ENCODE peak calls at places on chromosomes 16 and 17, in ten cellular contexts. One of them, this sample, is unnamed.

GRCh38 chr16:57764341-57765159 is 29.0 kb downstream of the KATNB1 start:
- DNase-seq in Peyer's patch: no peak
- DNase-seq in cardiac fibroblast: peak; percentile 88
- DNase-seq in left ventricle myocardium inferior: no peak
- DNase-seq in mammary epithelial cell: peak; percentile 90
- DNase-seq in AG04450: peak; percentile 41
- DNase-seq in GM10248: peak; percentile 65
- DNase-seq in fibroblast of pulmonary artery: peak; percentile 77
- DNase-seq in epithelial cell of esophagus: peak; percentile 95
- DNase-seq in thoracic aorta: no peak
- DNase-seq in this sample: peak; percentile 33

GRCh38 chr16:89261691-89262563 is 44.4 kb downstream of the ZNF778 start:
- DNase-seq in Peyer's patch: no peak
- DNase-seq in cardiac fibroblast: no peak
- DNase-seq in left ventricle myocardium inferior: no peak
- DNase-seq in mammary epithelial cell: no peak
- DNase-seq in AG04450: no peak
- DNase-seq in GM10248: no peak
- DNase-seq in fibroblast of pulmonary artery: no peak
- DNase-seq in epithelial cell of esophagus: no peak
- DNase-seq in thoracic aorta: no peak
- DNase-seq in this sample: no peak

GRCh38 chr17:2510559-2510958 is 1.1 kb downstream of the METTL16 start:
- DNase-seq in Peyer's patch: no peak
- DNase-seq in cardiac fibroblast: no peak
- DNase-seq in left ventricle myocardium inferior: no peak
- DNase-seq in mammary epithelial cell: no peak
- DNase-seq in AG04450: no peak
- DNase-seq in GM10248: no peak
- DNase-seq in fibroblast of pulmonary artery: no peak
- DNase-seq in epithelial cell of esophagus: no peak
- DNase-seq in thoracic aorta: no peak
- DNase-seq in this sample: no peak

GRCh38 chr17:18967806-18968744 is 16.1 kb downstream of the SLC5A10 start:
- DNase-seq in Peyer's patch: no peak
- DNase-seq in cardiac fibroblast: no peak
- DNase-seq in left ventricle myocardium inferior: no peak
- DNase-seq in mammary epithelial cell: peak; percentile 55
- DNase-seq in AG04450: no peak
- DNase-seq in GM10248: no peak
- DNase-seq in fibroblast of pulmonary artery: no peak
- DNase-seq in epithelial cell of esophagus: peak; percentile 90
- DNase-seq in thoracic aorta: no peak
- DNase-seq in this sample: no peak

GRCh38 chr16:10314811-10315210 is 71.0 kb upstream of the ATF7IP2 start:
- DNase-seq in Peyer's patch: no peak
- DNase-seq in cardiac fibroblast: peak; percentile 27
- DNase-seq in left ventricle myocardium inferior: no peak
- DNase-seq in mammary epithelial cell: peak; percentile 53
- DNase-seq in AG04450: no peak
- DNase-seq in GM10248: no peak
- DNase-seq in fibroblast of pulmonary artery: peak; percentile 28
- DNase-seq in epithelial cell of esophagus: peak; percentile 47
- DNase-seq in thoracic aorta: no peak
- DNase-seq in this sample: no peak

GRCh38 chr16:86509759-86510464 is 415 bp upstream of the FOXF1 start:
- DNase-seq in Peyer's patch: peak; percentile 20
- DNase-seq in cardiac fibroblast: peak; percentile 40
- DNase-seq in left ventricle myocardium inferior: peak; percentile 37
- DNase-seq in mammary epithelial cell: peak; percentile 23
- DNase-seq in AG04450: peak; percentile 93
- DNase-seq in GM10248: no peak
- DNase-seq in fibroblast of pulmonary artery: peak; percentile 66
- DNase-seq in epithelial cell of esophagus: no peak
- DNase-seq in thoracic aorta: no peak
- DNase-seq in this sample: no peak

GRCh38 chr17:74452027-74452840 is 14.2 kb upstream of the CD300A start:
- DNase-seq in Peyer's patch: no peak
- DNase-seq in cardiac fibroblast: no peak
- DNase-seq in left ventricle myocardium inferior: no peak
- DNase-seq in mammary epithelial cell: no peak
- DNase-seq in AG04450: no peak
- DNase-seq in GM10248: no peak
- DNase-seq in fibroblast of pulmonary artery: no peak
- DNase-seq in epithelial cell of esophagus: no peak
- DNase-seq in thoracic aorta: no peak
- DNase-seq in this sample: no peak

GRCh38 chr17:17206149-17206912 is at the start of gene PLD6:
- DNase-seq in Peyer's patch: peak; percentile 87
- DNase-seq in cardiac fibroblast: peak; percentile 67
- DNase-seq in left ventricle myocardium inferior: peak; percentile 69
- DNase-seq in mammary epithelial cell: peak; percentile 59
- DNase-seq in AG04450: no peak
- DNase-seq in GM10248: peak; percentile 94
- DNase-seq in fibroblast of pulmonary artery: peak; percentile 65
- DNase-seq in epithelial cell of esophagus: peak; percentile 77
- DNase-seq in thoracic aorta: no peak
- DNase-seq in this sample: no peak

GRCh38 chr16:23670137-23670776 is 8.4 kb upstream of the PLK1 start:
- DNase-seq in Peyer's patch: peak; percentile 31
- DNase-seq in cardiac fibroblast: peak; percentile 89
- DNase-seq in left ventricle myocardium inferior: no peak
- DNase-seq in mammary epithelial cell: peak; percentile 94
- DNase-seq in AG04450: peak; percentile 76
- DNase-seq in GM10248: peak; percentile 78
- DNase-seq in fibroblast of pulmonary artery: peak; percentile 65
- DNase-seq in epithelial cell of esophagus: peak; percentile 90
- DNase-seq in thoracic aorta: no peak
- DNase-seq in this sample: peak; percentile 67

GRCh38 chr17:48645639-48646182 is 19.6 kb upstream of the HOXB9 start:
- DNase-seq in Peyer's patch: no peak
- DNase-seq in cardiac fibroblast: no peak
- DNase-seq in left ventricle myocardium inferior: no peak
- DNase-seq in mammary epithelial cell: no peak
- DNase-seq in AG04450: no peak
- DNase-seq in GM10248: no peak
- DNase-seq in fibroblast of pulmonary artery: no peak
- DNase-seq in epithelial cell of esophagus: no peak
- DNase-seq in thoracic aorta: no peak
- DNase-seq in this sample: no peak

GRCh38 chr16:69320731-69321073 is 9.6 kb downstream of the VPS4A start:
- DNase-seq in Peyer's patch: no peak
- DNase-seq in cardiac fibroblast: no peak
- DNase-seq in left ventricle myocardium inferior: no peak
- DNase-seq in mammary epithelial cell: no peak
- DNase-seq in AG04450: no peak
- DNase-seq in GM10248: no peak
- DNase-seq in fibroblast of pulmonary artery: no peak
- DNase-seq in epithelial cell of esophagus: no peak
- DNase-seq in thoracic aorta: no peak
- DNase-seq in this sample: no peak

GRCh38 chr17:60170835-60171752 is 21.3 kb downstream of the CA4 start:
- DNase-seq in Peyer's patch: no peak
- DNase-seq in cardiac fibroblast: no peak
- DNase-seq in left ventricle myocardium inferior: no peak
- DNase-seq in mammary epithelial cell: no peak
- DNase-seq in AG04450: no peak
- DNase-seq in GM10248: no peak
- DNase-seq in fibroblast of pulmonary artery: no peak
- DNase-seq in epithelial cell of esophagus: no peak
- DNase-seq in thoracic aorta: no peak
- DNase-seq in this sample: no peak

GRCh38 chr16:79777679-79778078 is 177.1 kb upstream of the MAF start:
- DNase-seq in Peyer's patch: no peak
- DNase-seq in cardiac fibroblast: no peak
- DNase-seq in left ventricle myocardium inferior: no peak
- DNase-seq in mammary epithelial cell: no peak
- DNase-seq in AG04450: no peak
- DNase-seq in GM10248: no peak
- DNase-seq in fibroblast of pulmonary artery: no peak
- DNase-seq in epithelial cell of esophagus: no peak
- DNase-seq in thoracic aorta: no peak
- DNase-seq in this sample: no peak

GRCh38 chr17:57577751-57578607 is 167.1 kb downstream of the CCDC182 start:
- DNase-seq in Peyer's patch: no peak
- DNase-seq in cardiac fibroblast: peak; percentile 76
- DNase-seq in left ventricle myocardium inferior: peak; percentile 35
- DNase-seq in mammary epithelial cell: peak; percentile 55
- DNase-seq in AG04450: peak; percentile 38
- DNase-seq in GM10248: no peak
- DNase-seq in fibroblast of pulmonary artery: peak; percentile 92
- DNase-seq in epithelial cell of esophagus: peak; percentile 62
- DNase-seq in thoracic aorta: no peak
- DNase-seq in this sample: no peak

DNA sequence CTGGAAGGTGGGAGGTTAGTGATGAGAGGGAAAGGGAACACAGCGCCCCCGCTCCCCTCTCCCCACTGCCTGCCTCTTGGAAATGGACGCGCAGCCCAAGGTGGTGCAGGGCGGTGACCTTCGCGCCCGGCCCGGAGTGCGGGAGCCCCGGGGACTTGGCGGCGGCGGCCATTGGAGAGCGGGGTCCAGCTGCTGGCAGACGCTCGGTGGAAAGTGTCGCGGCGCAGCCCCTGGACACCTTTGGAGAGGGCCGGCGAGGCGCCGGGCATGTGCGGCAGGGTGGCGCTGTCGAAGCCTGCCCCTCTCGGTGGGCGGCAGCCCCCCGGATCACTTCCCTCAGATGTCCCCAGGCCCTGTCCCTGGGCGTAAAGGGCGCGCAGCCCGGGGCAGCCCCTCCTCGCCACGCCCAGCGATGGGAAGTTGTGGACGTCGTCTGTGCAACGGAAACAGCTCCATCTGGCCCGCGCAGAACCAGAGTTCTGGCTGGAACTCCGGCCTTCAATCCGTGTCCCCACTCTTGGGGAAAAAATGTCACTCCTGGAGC is 16.7 kb downstream of the SALL1 start:
- DNase-seq in Peyer's patch: no peak
- DNase-seq in cardiac fibroblast: no peak
- DNase-seq in left ventricle myocardium inferior: no peak
- DNase-seq in mammary epithelial cell: no peak
- DNase-seq in AG04450: no peak
- DNase-seq in GM10248: no peak
- DNase-seq in fibroblast of pulmonary artery: no peak
- DNase-seq in epithelial cell of esophagus: no peak
- DNase-seq in thoracic aorta: no peak
- DNase-seq in this sample: no peak
- TF ChIP-seq CTCF in Peyer's patch: no peak
- TF ChIP-seq CTCF in cardiac fibroblast: no peak
- TF ChIP-seq CTCF in left ventricle myocardium inferior: no peak
- TF ChIP-seq CTCF in mammary epithelial cell: no peak
- TF ChIP-seq CTCF in AG04450: no peak
- TF ChIP-seq CTCF in GM10248: no peak
- TF ChIP-seq CTCF in fibroblast of pulmonary artery: no peak
- TF ChIP-seq CTCF in epithelial cell of esophagus: no peak
- TF ChIP-seq CTCF in thoracic aorta: no peak
- TF ChIP-seq CTCF in this sample: no peak

DNA sequence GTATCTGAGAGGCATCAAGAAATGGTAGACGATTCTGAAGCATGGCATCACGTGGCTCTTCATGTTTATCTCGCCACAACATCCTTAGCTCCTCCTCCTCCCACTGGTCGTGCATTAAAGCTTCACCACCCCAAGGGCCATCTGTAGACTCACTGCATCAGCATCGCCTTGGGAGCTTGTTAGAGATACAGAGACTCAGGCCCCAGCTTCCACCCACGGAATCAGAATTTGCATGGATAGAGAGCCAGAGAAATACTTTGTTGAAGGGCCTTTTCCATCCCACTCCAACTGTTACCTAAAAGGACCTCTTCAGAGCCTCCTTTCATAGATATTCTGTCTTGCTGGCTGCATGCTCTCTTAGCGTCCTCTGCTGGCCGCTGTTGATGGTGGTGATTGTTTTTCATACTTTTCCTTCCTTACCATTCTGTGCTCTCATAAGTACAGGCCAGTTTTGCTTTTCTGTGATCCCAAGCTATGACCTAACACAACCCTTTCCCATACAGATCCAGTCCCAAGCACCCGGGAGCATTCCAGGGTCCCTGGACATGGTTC is 1049.4 kb upstream of the EEF2KMT start:
- DNase-seq in Peyer's patch: no peak
- DNase-seq in cardiac fibroblast: no peak
- DNase-seq in left ventricle myocardium inferior: no peak
- DNase-seq in mammary epithelial cell: no peak
- DNase-seq in AG04450: no peak
- DNase-seq in GM10248: no peak
- DNase-seq in fibroblast of pulmonary artery: no peak
- DNase-seq in epithelial cell of esophagus: no peak
- DNase-seq in thoracic aorta: no peak
- DNase-seq in this sample: no peak
- TF ChIP-seq CTCF in Peyer's patch: no peak
- TF ChIP-seq CTCF in cardiac fibroblast: no peak
- TF ChIP-seq CTCF in left ventricle myocardium inferior: no peak
- TF ChIP-seq CTCF in mammary epithelial cell: no peak
- TF ChIP-seq CTCF in AG04450: no peak
- TF ChIP-seq CTCF in GM10248: no peak
- TF ChIP-seq CTCF in fibroblast of pulmonary artery: no peak
- TF ChIP-seq CTCF in epithelial cell of esophagus: no peak
- TF ChIP-seq CTCF in thoracic aorta: no peak
- TF ChIP-seq CTCF in this sample: no peak

DNA sequence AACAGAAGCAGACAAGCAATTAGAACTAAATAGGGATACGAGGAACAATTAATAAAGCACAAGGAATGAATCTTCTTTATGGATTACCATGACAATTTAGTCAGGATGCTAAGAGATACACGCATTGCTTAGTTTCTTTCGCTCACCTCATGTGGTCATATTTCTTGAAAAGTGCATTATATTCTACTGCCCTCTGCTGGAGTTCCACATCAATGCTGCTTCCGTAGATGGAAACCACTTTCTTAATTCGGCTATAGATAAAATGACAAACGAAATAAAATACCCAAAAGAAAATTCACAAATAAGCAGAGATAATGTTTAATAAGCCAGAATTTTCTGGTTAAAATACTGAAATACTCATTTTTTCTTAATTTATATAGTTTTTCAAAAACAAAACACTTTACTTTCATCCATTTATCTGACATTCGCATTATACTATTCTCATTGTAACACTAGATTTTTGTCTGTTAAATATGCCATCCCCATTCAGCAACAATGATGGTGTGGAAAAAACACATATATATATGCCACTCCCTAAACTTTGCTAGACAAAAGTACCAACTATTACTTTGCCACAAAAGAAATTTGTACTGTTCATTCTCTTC is 22.0 kb upstream of the PHLPP2 start:
- DNase-seq in Peyer's patch: no peak
- DNase-seq in cardiac fibroblast: peak; percentile 71
- DNase-seq in left ventricle myocardium inferior: no peak
- DNase-seq in mammary epithelial cell: peak; percentile 29
- DNase-seq in AG04450: no peak
- DNase-seq in GM10248: peak; percentile 59
- DNase-seq in fibroblast of pulmonary artery: peak; percentile 64
- DNase-seq in epithelial cell of esophagus: peak; percentile 49
- DNase-seq in thoracic aorta: no peak
- DNase-seq in this sample: no peak
- TF ChIP-seq CTCF in Peyer's patch: peak; percentile 69
- TF ChIP-seq CTCF in cardiac fibroblast: peak; percentile 69
- TF ChIP-seq CTCF in left ventricle myocardium inferior: peak; percentile 78
- TF ChIP-seq CTCF in mammary epithelial cell: peak; percentile 65
- TF ChIP-seq CTCF in AG04450: peak; percentile 75
- TF ChIP-seq CTCF in GM10248: peak; percentile 66
- TF ChIP-seq CTCF in fibroblast of pulmonary artery: peak; percentile 77
- TF ChIP-seq CTCF in epithelial cell of esophagus: peak; percentile 69
- TF ChIP-seq CTCF in thoracic aorta: peak; percentile 58
- TF ChIP-seq CTCF in this sample: peak; percentile 52

GRCh38 chr17:15456972-15457722 is 10.3 kb downstream of the CDRT4 start:
- DNase-seq in Peyer's patch: no peak
- DNase-seq in cardiac fibroblast: peak; percentile 66
- DNase-seq in left ventricle myocardium inferior: peak; percentile 59
- DNase-seq in mammary epithelial cell: no peak
- DNase-seq in AG04450: peak; percentile 80
- DNase-seq in GM10248: no peak
- DNase-seq in fibroblast of pulmonary artery: peak; percentile 72
- DNase-seq in epithelial cell of esophagus: no peak
- DNase-seq in thoracic aorta: no peak
- DNase-seq in this sample: peak; percentile 52
- TF ChIP-seq CTCF in Peyer's patch: no peak
- TF ChIP-seq CTCF in cardiac fibroblast: peak; percentile 45
- TF ChIP-seq CTCF in left ventricle myocardium inferior: peak; percentile 53
- TF ChIP-seq CTCF in mammary epithelial cell: no peak
- TF ChIP-seq CTCF in AG04450: peak; percentile 70
- TF ChIP-seq CTCF in GM10248: no peak
- TF ChIP-seq CTCF in fibroblast of pulmonary artery: peak; percentile 48
- TF ChIP-seq CTCF in epithelial cell of esophagus: no peak
- TF ChIP-seq CTCF in thoracic aorta: peak; percentile 23
- TF ChIP-seq CTCF in this sample: peak; percentile 54